ENCODE peak calls at places on chromosomes 13 and 19, in six cellular contexts. M, E, G, B, H and S are unnamed samples.

GRCh38 chr19:9306443-9306842 is 3.2 kb downstream of the ZNF699 start:
- DNase-seq in M (no peak), E (peak; percentile 76), G (no peak), B (no peak), H (no peak), S (no peak)

GRCh38 chr13:50408068-50408467 is 392.8 kb downstream of the KCNRG start:
- DNase-seq in M (no peak), E (no peak), G (no peak), B (no peak), H (no peak), S (no peak)

GRCh38 chr19:44722131-44723121 is 23.5 kb downstream of the CEACAM16 start:
- DNase-seq in M (peak; percentile 48), E (no peak), G (peak; percentile 31), B (no peak), H (peak; percentile 58), S (no peak)

GRCh38 chr19:6519289-6519688 is 11.5 kb upstream of the TNFSF9 start:
- DNase-seq in M (no peak), E (peak; percentile 61), G (no peak), B (no peak), H (no peak), S (peak; percentile 77)

GRCh38 chr13:82096256-82096655 is 1755.3 kb upstream of the SPRY2 start:
- DNase-seq in M (no peak), E (no peak), G (no peak), B (no peak), H (no peak), S (no peak)

GRCh38 chr13:51342706-51343105 is 3.2 kb downstream of the SERPINE3 start:
- DNase-seq in M (no peak), E (peak; percentile 78), G (no peak), B (no peak), H (no peak), S (no peak)

GRCh38 chr13:96052655-96053002 is 572 bp downstream of the UGGT2 start:
- DNase-seq in M (no peak), E (peak; percentile 83), G (no peak), B (no peak), H (no peak), S (peak; percentile 68)

GRCh38 chr13:43663474-43664090 is 123.2 kb downstream of the ENOX1 start:
- DNase-seq in M (no peak), E (peak; percentile 73), G (no peak), B (no peak), H (no peak), S (peak; percentile 6)

GRCh38 chr19:5218963-5219530 is 121.6 kb downstream of the PTPRS start:
- DNase-seq in M (no peak), E (no peak), G (no peak), B (no peak), H (no peak), S (no peak)

GRCh38 chr19:4456843-4457653 is 546 bp downstream of the UBXN6 start:
- DNase-seq in M (peak; percentile 73), E (peak; percentile 56), G (peak; percentile 68), B (peak; percentile 53), H (peak; percentile 83), S (peak; percentile 82)

GRCh38 chr19:1000095-1000494 is at the start of gene GRIN3B:
- DNase-seq in M (no peak), E (peak; percentile 40), G (peak; percentile 41), B (peak; percentile 54), H (peak; percentile 76), S (peak; percentile 50)

GRCh38 chr13:112510002-112510780 is 77.8 kb downstream of the TUBGCP3 start:
- DNase-seq in M (peak; percentile 31), E (peak; percentile 71), G (peak; percentile 19), B (no peak), H (no peak), S (peak; percentile 83)

GRCh38 chr13:99572921-99573320 is 71.6 kb downstream of the TM9SF2 start:
- DNase-seq in M (no peak), E (no peak), G (no peak), B (no peak), H (no peak), S (peak; percentile 55)

GRCh38 chr13:43784491-43784890 is 2.3 kb downstream of the ENOX1 start:
- DNase-seq in M (no peak), E (no peak), G (no peak), B (no peak), H (no peak), S (no peak)

GRCh38 chr19:41808663-41809566 is 12.5 kb downstream of the CEACAM3 start:
- DNase-seq in M (peak; percentile 39), E (no peak), G (no peak), B (no peak), H (no peak), S (no peak)

GRCh38 chr13:84563611-84564010 is 681.3 kb upstream of the SLITRK1 start:
- DNase-seq in M (no peak), E (no peak), G (no peak), B (no peak), H (no peak), S (no peak)

GRCh38 chr19:18771328-18772242 is 19.5 kb downstream of the COMP start:
- DNase-seq in M (no peak), E (no peak), G (no peak), B (no peak), H (peak; percentile 71), S (no peak)

GRCh38 chr19:30672926-30673325 is 300.7 kb downstream of the ZNF536 start:
- DNase-seq in M (no peak), E (no peak), G (no peak), B (no peak), H (no peak), S (no peak)

GRCh38 chr19:31586282-31586681 is 237.0 kb upstream of the TSHZ3 start:
- DNase-seq in M (no peak), E (peak; percentile 62), G (no peak), B (no peak), H (no peak), S (no peak)

GRCh38 chr19:38003427-38004099 is 96.6 kb downstream of the SIPA1L3 start:
- DNase-seq in M (peak; percentile 39), E (peak; percentile 92), G (peak; percentile 33), B (peak; percentile 55), H (peak; percentile 76), S (peak; percentile 36)

GRCh38 chr13:32309812-32310706 is 5.1 kb downstream of the ZAR1L start:
- DNase-seq in M (no peak), E (peak; percentile 72), G (peak; percentile 10), B (no peak), H (no peak), S (peak; percentile 81)

GRCh38 chr19:50794074-50794777 is 4.0 kb downstream of the ACP4 start:
- DNase-seq in M (no peak), E (no peak), G (peak; percentile 51), B (no peak), H (no peak), S (no peak)

GRCh38 chr19:29393915-29394460 is 131.8 kb upstream of the VSTM2B start:
- DNase-seq in M (no peak), E (no peak), G (no peak), B (no peak), H (no peak), S (no peak)

GRCh38 chr13:79674765-79675515 is 194.0 kb downstream of the NDFIP2 start:
- DNase-seq in M (no peak), E (no peak), G (no peak), B (no peak), H (no peak), S (no peak)

GRCh38 chr13:68369739-68370138 is 1139.6 kb upstream of the PCDH9 start:
- DNase-seq in M (no peak), E (no peak), G (no peak), B (no peak), H (no peak), S (no peak)

DNA sequence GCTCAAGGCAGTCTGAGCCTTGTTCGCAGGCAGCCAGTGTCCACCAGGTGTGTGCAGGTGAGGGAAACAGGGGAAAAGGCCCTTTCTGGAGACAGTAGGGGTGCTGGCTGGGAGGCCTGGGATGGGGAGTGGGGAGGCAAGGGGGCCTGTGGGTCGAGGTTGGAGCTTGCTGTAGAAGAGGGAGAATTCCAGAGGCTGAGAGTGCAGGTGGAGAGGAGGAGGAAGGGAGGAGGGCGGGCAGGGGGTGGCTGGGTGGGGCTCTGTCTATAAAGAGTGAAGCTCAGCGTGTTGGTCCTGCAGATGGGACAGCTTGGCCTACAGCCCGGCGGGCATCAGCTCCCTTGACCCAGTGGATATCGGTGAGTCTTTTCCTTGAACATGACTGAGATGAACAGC is at the start of gene CCL25:
- DNase-seq in M (no peak), E (no peak), G (no peak), B (no peak), H (no peak), S (no peak)
- H3K4me3 ChIP-seq in M (no peak within 1 kb of the TSS), E (no peak within 1 kb of the TSS), G (no peak within 1 kb of the TSS), B (no peak within 1 kb of the TSS), H (no peak within 1 kb of the TSS), S (no peak within 1 kb of the TSS)

GRCh38 chr19:10725415-10725814 is 7.5 kb downstream of the DNM2 start:
- DNase-seq in M (no peak), E (no peak), G (no peak), B (no peak), H (no peak), S (no peak)
- H3K4me1 ChIP-seq in M (peaks cover 3% of the 10 kb centered on the region), E (no peaks in the 10 kb centered on the region), G (peaks cover 12% of the 10 kb centered on the region), B (peaks cover 4% of the 10 kb centered on the region), H (peaks cover 2% of the 10 kb centered on the region), S (no peaks in the 10 kb centered on the region)

GRCh38 chr13:20721058-20721453 is 17.6 kb downstream of the IL17D start:
- DNase-seq in M (no peak), E (no peak), G (no peak), B (no peak), H (no peak), S (no peak)

GRCh38 chr13:20720499-20720898 is 17.0 kb downstream of the IL17D start:
- DNase-seq in M (no peak), E (no peak), G (no peak), B (no peak), H (no peak), S (no peak)

GRCh38 chr13:20718958-20719566 is 15.6 kb downstream of the IL17D start:
- DNase-seq in M (no peak), E (no peak), G (no peak), B (no peak), H (no peak), S (no peak)

GRCh38 chr13:20719783-20720182 is 16.3 kb downstream of the IL17D start:
- DNase-seq in M (no peak), E (no peak), G (no peak), B (no peak), H (no peak), S (no peak)

GRCh38 chr13:20721454-20722357 is 18.2 kb downstream of the IL17D start:
- DNase-seq in M (peak; percentile 49), E (peak; percentile 79), G (no peak), B (peak; percentile 39), H (no peak), S (peak; percentile 78)
- TF ChIP-seq CTCF in M (no peak), E (peak; percentile 8), G (no peak), B (no peak), H (no peak), S (peak; percentile 19)

DNA sequence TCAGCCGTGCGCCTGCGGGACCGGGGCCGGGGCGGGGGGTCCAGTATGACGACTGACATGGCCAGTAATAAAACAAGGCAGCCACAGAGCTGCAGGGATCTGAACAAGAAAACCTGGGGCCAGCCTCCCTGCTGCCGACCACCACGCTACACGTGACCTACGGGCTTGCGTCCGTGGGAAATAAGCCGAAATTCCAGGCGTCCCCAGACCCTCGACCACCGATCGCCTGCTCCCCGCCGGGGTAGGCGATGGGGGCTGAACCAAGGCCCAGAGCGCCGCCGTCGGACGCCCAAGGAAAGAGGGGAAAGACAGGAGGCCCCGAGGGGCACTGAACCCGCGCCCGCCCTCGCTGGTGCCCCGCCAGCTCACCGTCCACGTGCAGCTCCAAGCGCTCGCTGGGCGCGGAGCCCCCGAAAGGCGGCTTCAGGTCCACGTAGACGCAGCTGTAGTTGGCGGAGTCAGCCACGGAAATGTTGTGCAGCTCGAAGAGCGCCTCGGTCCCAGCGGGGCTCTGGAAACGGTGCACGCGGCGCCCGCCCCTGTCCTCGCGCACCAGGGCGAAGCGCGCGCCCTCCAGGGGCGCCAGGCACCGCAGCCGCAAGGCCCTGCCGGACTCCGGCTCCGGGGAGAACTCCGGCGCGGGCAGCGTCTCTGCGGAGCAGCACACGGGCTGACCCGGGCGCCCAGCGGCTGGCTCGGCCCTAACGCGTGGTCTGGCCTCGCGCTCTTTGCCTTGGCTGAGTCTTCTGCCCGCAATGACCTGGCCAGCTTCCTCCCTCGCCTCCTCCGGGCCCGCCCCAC is 3.1 kb downstream of the A1BG start:
- DNase-seq in M (no peak), E (no peak), G (no peak), B (no peak), H (no peak), S (peak; percentile 41)
- H3K4me3 ChIP-seq in M (peak overlapping the region; percentile 69), E (no peak overlapping the region), G (no peak overlapping the region), B (no peak overlapping the region), H (no peak overlapping the region), S (no peak overlapping the region)